ENCODE peak calls at places on chromosomes 2 and 18, in six cellular contexts. B is A549, U is WTC11, Q is HepG2, A is H1, J is endothelial cell of umbilical vein. F is an unnamed sample.

GRCh38 chr2:120737802-120738516 is 2.3 kb downstream of the GLI2 start:
- DNase-seq in B (peak), J (no peak), A (no peak), U (peak), Q (no peak), F (no peak)

GRCh38 chr2:65057391-65058052 is 1.3 kb downstream of the CEP68 start:
- DNase-seq in U (no peak), B (no peak), A (no peak), J (peak), Q (peak), F (no peak)

GRCh38 chr2:165401285-165401852 is 68.1 kb upstream of the CSRNP3 start:
- DNase-seq in Q (peak), J (peak), U (no peak), A (no peak), B (peak), F (peak)

GRCh38 chr2:99488999-99489757 is 639 bp downstream of the REV1 start:
- DNase-seq in U (peak), J (peak), Q (peak), A (no peak), B (peak), F (peak)

GRCh38 chr2:138094031-138094430 is 129.8 kb downstream of the HNMT start:
- DNase-seq in B (no peak), A (no peak), Q (no peak), J (no peak), U (no peak), F (no peak)

GRCh38 chr2:113117594-113118262 is 9.7 kb upstream of the IL1RN start:
- DNase-seq in Q (no peak), J (no peak), U (no peak), A (no peak), B (no peak), F (peak)

GRCh38 chr2:204264068-204264693 is 281.1 kb upstream of the PARD3B start:
- DNase-seq in J (no peak), U (no peak), B (no peak), A (no peak), Q (no peak), F (no peak)

GRCh38 chr18:35517715-35518114 is 20.0 kb upstream of the INO80C start:
- DNase-seq in A (no peak), J (no peak), Q (no peak), B (no peak), U (no peak), F (no peak)

GRCh38 chr2:95329891-95330822 is 33.0 kb downstream of the KCNIP3 start:
- DNase-seq in J (no peak), Q (no peak), A (no peak), B (no peak), U (no peak), F (no peak)

GRCh38 chr2:211035548-211036185 is 479.3 kb downstream of the CPS1 start:
- DNase-seq in U (no peak), J (peak), B (peak), Q (peak), A (no peak), F (no peak)

GRCh38 chr2:25885933-25886332 is 7.6 kb upstream of the ASXL2 start:
- DNase-seq in U (no peak), A (no peak), Q (peak), B (peak), J (peak), F (no peak)

GRCh38 chr18:79869591-79870368 is 72.0 kb downstream of the KCNG2 start:
- DNase-seq in Q (no peak), J (no peak), U (no peak), A (no peak), B (no peak), F (no peak)

GRCh38 chr2:113324684-113325160 is 46.0 kb upstream of the PAX8 start:
- DNase-seq in A (peak), U (peak), Q (no peak), J (peak), B (peak), F (peak)

GRCh38 chr2:46414701-46415100 is 64.7 kb upstream of the TMEM247 start:
- DNase-seq in U (no peak), B (no peak), A (no peak), J (no peak), Q (peak), F (no peak)

GRCh38 chr2:39516347-39517101 is 79.4 kb upstream of the MAP4K3 start:
- DNase-seq in A (peak), Q (peak), B (no peak), J (peak), U (peak), F (no peak)

GRCh38 chr2:112182581-112183034 is 44.4 kb downstream of the FBLN7 start:
- DNase-seq in U (no peak), B (no peak), A (no peak), J (no peak), Q (no peak), F (no peak)

GRCh38 chr18:43022874-43023273 is 92.6 kb downstream of the RIT2 start:
- DNase-seq in A (no peak), U (no peak), Q (no peak), J (no peak), B (no peak), F (no peak)

GRCh38 chr2:59926706-59927105 is 626.7 kb downstream of the BCL11A start:
- DNase-seq in Q (no peak), A (no peak), U (no peak), J (no peak), B (no peak), F (no peak)

DNA sequence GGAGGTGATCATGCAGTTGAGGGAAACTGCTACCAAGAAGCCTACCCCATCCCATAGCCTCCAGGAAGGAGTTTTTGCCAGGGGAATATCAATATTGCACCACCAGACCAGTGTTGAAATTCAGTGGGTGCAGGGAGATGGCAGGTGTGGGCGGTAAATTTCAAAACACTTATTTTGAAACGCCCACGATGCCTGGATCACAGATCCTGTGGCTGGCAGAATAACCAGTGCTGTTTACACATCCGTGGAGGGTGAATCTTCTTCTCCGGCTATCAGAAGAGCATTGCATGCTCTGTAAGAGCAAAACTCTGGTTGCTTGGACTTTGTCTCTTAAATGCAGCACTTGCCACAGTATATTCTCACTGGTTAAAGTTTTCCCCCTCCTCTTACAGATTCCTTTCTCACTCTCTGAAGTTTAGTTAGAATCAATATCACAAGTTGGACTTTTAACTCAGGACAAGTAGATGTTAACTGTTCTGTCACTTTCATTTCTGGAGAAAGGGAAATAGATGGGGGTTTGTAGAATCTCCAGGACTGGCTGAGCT is 70.5 kb upstream of the ZCCHC2 start:
- DNase-seq in B (peak), U (no peak), Q (peak), J (no peak), A (no peak), F (no peak)
- TF ChIP-seq JUN in B (peak), U (no peak), Q (no peak), J (no peak), A (no peak), F (no peak)

GRCh38 chr18:12637901-12638633 is 19.8 kb downstream of the SPIRE1 start:
- DNase-seq in Q (no peak), B (peak), U (no peak), J (no peak), A (no peak), F (no peak)
- TF ChIP-seq JUN in Q (no peak), B (no peak), U (no peak), J (no peak), A (no peak), F (no peak)

GRCh38 chr2:233447506-233448219 is 93.4 kb downstream of the DGKD start:
- DNase-seq in B (no peak), J (no peak), Q (no peak), A (no peak), U (no peak), F (no peak)
- TF ChIP-seq JUN in B (no peak), J (no peak), Q (no peak), A (no peak), U (no peak), F (no peak)

GRCh38 chr2:7007846-7008741 is 90.9 kb downstream of the RNF144A start:
- DNase-seq in U (no peak), Q (no peak), J (peak), A (no peak), B (no peak), F (peak)
- TF ChIP-seq JUN in U (no peak), Q (no peak), J (no peak), A (no peak), B (no peak), F (peak)